ENCODE peak calls at places on chromosome 20, in nine cellular contexts. H, V, C, Y, N, B, S, W and A are unnamed samples.
A peak's percentile ranks its signal among the peaks of the same experiment; 100 is the strongest.

GRCh38 chr20:48668451-48668946 is 159.3 kb downstream of the PREX1 start:
- DNase-seq in H (no peak), V (no peak), C (no peak), Y (no peak), N (peak; percentile 28), B (no peak), S (no peak), W (no peak), A (no peak)

GRCh38 chr20:24978493-24978892 is 14.1 kb downstream of the APMAP start:
- DNase-seq in H (no peak), V (no peak), C (no peak), Y (no peak), N (no peak), B (no peak), S (no peak), W (no peak), A (no peak)

GRCh38 chr20:36555248-36555647 is 13.9 kb downstream of the MYL9 start:
- DNase-seq in H (no peak), V (no peak), C (no peak), Y (no peak), N (no peak), B (no peak), S (no peak), W (no peak), A (no peak)

GRCh38 chr20:6121504-6121903 is 1.3 kb downstream of the FERMT1 start:
- DNase-seq in H (no peak), V (no peak), C (no peak), Y (no peak), N (no peak), B (no peak), S (no peak), W (no peak), A (no peak)

GRCh38 chr20:33276303-33277113 is 6.5 kb upstream of the BPIFB1 start:
- DNase-seq in H (no peak), V (no peak), C (no peak), Y (no peak), N (no peak), B (no peak), S (no peak), W (no peak), A (no peak)

GRCh38 chr20:17177341-17177740 is 49.5 kb upstream of the PCSK2 start:
- DNase-seq in H (no peak), V (no peak), C (no peak), Y (no peak), N (no peak), B (no peak), S (no peak), W (no peak), A (no peak)

GRCh38 chr20:20831794-20832193 is 119.3 kb upstream of the RALGAPA2 start:
- DNase-seq in H (no peak), V (no peak), C (no peak), Y (no peak), N (no peak), B (no peak), S (no peak), W (no peak), A (no peak)

GRCh38 chr20:19935842-19936241 is 81.3 kb upstream of the NAA20 start:
- DNase-seq in H (peak; percentile 65), V (no peak), C (no peak), Y (no peak), N (no peak), B (no peak), S (no peak), W (no peak), A (no peak)

GRCh38 chr20:25083141-25083772 is 1.3 kb upstream of the VSX1 start:
- DNase-seq in H (no peak), V (no peak), C (no peak), Y (no peak), N (no peak), B (no peak), S (no peak), W (no peak), A (no peak)

GRCh38 chr20:49431345-49431744 is 51.1 kb downstream of the KCNB1 start:
- DNase-seq in H (no peak), V (no peak), C (no peak), Y (no peak), N (no peak), B (peak; percentile 56), S (no peak), W (no peak), A (no peak)

GRCh38 chr20:1562622-1563021 is 5.1 kb upstream of the SIRPD start:
- DNase-seq in H (no peak), V (no peak), C (no peak), Y (no peak), N (no peak), B (peak; percentile 36), S (no peak), W (no peak), A (no peak)

GRCh38 chr20:25300496-25301170 is 52.7 kb downstream of the PYGB start:
- DNase-seq in H (no peak), V (no peak), C (no peak), Y (no peak), N (no peak), B (no peak), S (peak; percentile 42), W (no peak), A (no peak)

GRCh38 chr20:63976980-63977391 is 2.5 kb downstream of the SAMD10 start:
- DNase-seq in H (no peak), V (no peak), C (no peak), Y (no peak), N (no peak), B (no peak), S (no peak), W (no peak), A (no peak)

GRCh38 chr20:48614593-48615274 is 213.1 kb downstream of the PREX1 start:
- DNase-seq in H (peak; percentile 42), V (no peak), C (no peak), Y (peak; percentile 45), N (no peak), B (no peak), S (no peak), W (no peak), A (no peak)